ENCODE peak calls at places on chromosomes 1 and 21, in nine cellular contexts. O, R, D, A, N, W, G, T and H are unnamed samples.

GRCh38 chr1:203362561-203363055 is 11.7 kb upstream of the FMOD start:
- DNase-seq in G (no peak), R (no peak), T (no peak), A (no peak), O (no peak), D (no peak), W (no peak), N (no peak), H (no peak)

GRCh38 chr1:58528518-58528917 is 18.0 kb downstream of the OMA1 start:
- DNase-seq in A (no peak), R (no peak), N (peak; percentile 91), O (no peak), T (peak; percentile 62), G (no peak), W (no peak), D (no peak), H (peak; percentile 92)

GRCh38 chr21:38095220-38095619 is 161.6 kb upstream of the KCNJ15 start:
- DNase-seq in G (no peak), W (no peak), R (no peak), N (no peak), O (no peak), T (no peak), D (no peak), A (no peak), H (no peak)

GRCh38 chr1:36132029-36132428 is 7.0 kb upstream of the COL8A2 start:
- DNase-seq in R (no peak), D (no peak), N (no peak), W (no peak), O (no peak), T (no peak), G (no peak), A (no peak), H (no peak)

GRCh38 chr1:150763631-150764223 is 1.9 kb downstream of the CTSS start:
- DNase-seq in W (no peak), G (no peak), A (no peak), D (no peak), N (no peak), T (no peak), O (no peak), R (no peak), H (no peak)

GRCh38 chr1:209646558-209646957 is 5.7 kb downstream of the LAMB3 start:
- DNase-seq in O (no peak), W (no peak), D (no peak), R (no peak), N (peak; percentile 75), A (no peak), T (peak; percentile 50), G (no peak), H (peak; percentile 37)

GRCh38 chr1:210446479-210446878 is 117.8 kb downstream of the HHAT start:
- DNase-seq in D (no peak), T (no peak), G (peak; percentile 33), R (no peak), W (no peak), O (peak; percentile 22), N (peak; percentile 10), A (peak; percentile 92), H (no peak)

GRCh38 chr21:45289655-45290515 is 2.2 kb upstream of the POFUT2 start:
- DNase-seq in A (no peak), T (peak; percentile 82), G (no peak), D (no peak), N (peak; percentile 38), O (no peak), R (no peak), W (no peak), H (peak; percentile 50)

GRCh38 chr1:19505694-19506457 is 20.5 kb upstream of the CAPZB start:
- DNase-seq in A (no peak), D (peak; percentile 28), R (peak; percentile 61), N (no peak), O (no peak), T (no peak), W (no peak), G (no peak), H (no peak)

GRCh38 chr21:45219517-45219916 is 68.2 kb downstream of the POFUT2 start:
- DNase-seq in W (no peak), G (no peak), O (no peak), A (no peak), N (no peak), D (no peak), T (no peak), R (no peak), H (peak; percentile 31)

GRCh38 chr1:160460214-160460642 is 59.9 kb downstream of the VANGL2 start:
- DNase-seq in W (no peak), N (no peak), G (no peak), D (no peak), R (no peak), O (no peak), A (no peak), T (no peak), H (no peak)

GRCh38 chr1:64199154-64199553 is 4.3 kb upstream of the UBE2U start:
- DNase-seq in R (no peak), D (no peak), G (no peak), W (no peak), A (no peak), N (peak; percentile 43), O (no peak), T (peak; percentile 77), H (peak; percentile 27)

GRCh38 chr1:203034422-203035110 is 8.3 kb downstream of the PPFIA4 start:
- DNase-seq in A (no peak), G (no peak), N (no peak), W (no peak), D (no peak), R (no peak), T (no peak), O (no peak), H (no peak)

GRCh38 chr1:206828765-206829164 is 36.7 kb upstream of the IL20 start:
- DNase-seq in D (no peak), W (no peak), T (no peak), R (no peak), O (no peak), G (no peak), A (no peak), N (no peak), H (no peak)

GRCh38 chr1:10678852-10679251 is 117.6 kb downstream of the CASZ1 start:
- DNase-seq in G (no peak), A (no peak), W (no peak), N (no peak), D (no peak), O (no peak), R (no peak), T (no peak), H (no peak)

GRCh38 chr21:45982758-45983731 is 1.5 kb downstream of the COL6A1 start:
- DNase-seq in G (no peak), W (no peak), A (no peak), R (peak; percentile 32), N (no peak), O (no peak), T (peak; percentile 94), D (no peak), H (no peak)

DNA sequence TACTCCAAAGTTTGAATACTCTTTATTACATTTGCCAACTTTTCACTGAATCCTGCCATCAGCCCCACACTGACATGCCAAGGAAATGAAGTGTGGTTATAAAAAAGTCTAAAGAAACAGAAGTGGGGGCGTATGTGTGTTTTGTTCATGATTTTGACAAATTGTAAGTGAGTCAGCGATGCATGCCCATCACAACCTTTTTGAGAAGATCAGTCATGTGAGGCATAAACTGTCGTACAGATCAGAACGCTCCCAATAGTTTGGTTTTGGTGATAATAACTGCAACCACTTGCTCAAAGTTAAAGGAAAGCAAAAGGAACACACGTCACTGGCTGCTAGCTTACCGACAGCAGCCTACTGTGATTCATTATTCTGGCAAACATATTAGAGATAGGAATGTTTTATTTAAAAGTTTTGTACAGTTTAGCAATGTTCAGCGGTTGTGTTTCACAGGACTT is 95.6 kb downstream of the RGS2 start:
- DNase-seq in A (peak; percentile 4), N (peak; percentile 98), R (no peak), O (no peak), G (no peak), D (no peak), W (no peak), T (no peak), H (peak; percentile 98)
- H3K4me3 ChIP-seq in A (no peak overlapping the region), N (no peak overlapping the region), R (no peak overlapping the region), O (no peak overlapping the region), G (no peak overlapping the region), D (no peak overlapping the region), W (no peak overlapping the region), T (peak overlapping the region; percentile 69), H (peak overlapping the region; percentile 44)

GRCh38 chr1:153532161-153532560 is 3.6 kb downstream of the S100A6 start:
- DNase-seq in R (no peak), D (no peak), A (no peak), W (no peak), N (no peak), O (peak; percentile 41), G (no peak), T (peak; percentile 58), H (no peak)

GRCh38 chr1:153534933-153535663 is 693 bp downstream of the S100A6 start:
- DNase-seq in W (no peak), O (no peak), A (no peak), G (no peak), T (peak; percentile 87), D (peak; percentile 82), R (peak; percentile 73), N (peak; percentile 59), H (no peak)

GRCh38 chr1:153532769-153533599 is 2.8 kb downstream of the S100A6 start:
- DNase-seq in A (peak; percentile 94), R (peak; percentile 88), G (peak; percentile 94), O (peak; percentile 54), W (peak; percentile 92), T (peak; percentile 98), D (peak; percentile 95), N (peak; percentile 90), H (peak; percentile 83)

GRCh38 chr1:153534226-153534932 is 1.4 kb downstream of the S100A6 start:
- DNase-seq in W (no peak), T (peak; percentile 82), D (no peak), R (no peak), N (peak; percentile 74), G (no peak), A (no peak), O (no peak), H (no peak)

GRCh38 chr1:153533689-153534201 is 2.0 kb downstream of the S100A6 start:
- DNase-seq in W (no peak), N (peak; percentile 96), O (peak; percentile 40), T (peak; percentile 99), G (no peak), R (peak; percentile 67), D (peak; percentile 68), A (peak; percentile 83), H (peak; percentile 81)
- H3K4me3 ChIP-seq in W (no peak overlapping the region), N (peak overlapping the region; percentile 100), O (peak overlapping the region; percentile 91), T (peak overlapping the region; percentile 85), G (no peak overlapping the region), R (peak overlapping the region; percentile 94), D (peak overlapping the region; percentile 76), A (peak overlapping the region; percentile 26), H (peak overlapping the region; percentile 67)

DNA sequence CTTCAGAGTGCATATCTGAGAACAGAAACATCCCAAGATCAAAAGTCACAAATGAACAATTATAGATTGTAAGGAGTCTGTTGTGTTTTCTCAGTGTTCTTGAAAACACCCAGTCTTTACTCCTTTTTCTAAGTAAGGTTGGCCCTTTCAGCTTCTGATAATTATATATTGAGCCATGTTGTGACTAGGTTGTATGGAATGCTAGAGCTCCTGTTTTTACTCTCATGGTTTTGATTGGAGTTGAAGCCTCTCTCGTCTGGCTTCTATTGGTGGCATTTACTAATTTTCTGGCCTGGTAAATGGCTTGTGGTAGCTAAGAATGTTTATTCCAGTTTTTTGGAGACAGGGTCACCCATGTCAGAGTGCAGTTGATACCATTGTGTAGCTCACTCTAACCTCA is 84.7 kb downstream of the NDUFS5 start:
- DNase-seq in O (no peak), D (no peak), W (no peak), A (no peak), N (peak; percentile 75), R (no peak), T (peak; percentile 94), G (no peak), H (peak; percentile 69)
- H3K4me3 ChIP-seq in O (no peak overlapping the region), D (no peak overlapping the region), W (no peak overlapping the region), A (no peak overlapping the region), N (no peak overlapping the region), R (no peak overlapping the region), T (no peak overlapping the region), G (no peak overlapping the region), H (no peak overlapping the region)

GRCh38 chr1:98045211-98046030 is 124.6 kb upstream of the DPYD start:
- DNase-seq in O (no peak), T (peak; percentile 78), D (no peak), N (peak; percentile 43), A (peak; percentile 70), G (no peak), W (no peak), R (no peak), H (peak; percentile 79)
- H3K4me3 ChIP-seq in O (peak overlapping the region; percentile 56), T (peak overlapping the region; percentile 86), D (peak overlapping the region; percentile 31), N (peak overlapping the region; percentile 62), A (peak overlapping the region; percentile 56), G (peak overlapping the region; percentile 67), W (peak overlapping the region; percentile 77), R (peak overlapping the region; percentile 55), H (peak overlapping the region; percentile 66)